ENCODE peak calls at places on chromosomes 16 and 17, in eight cellular contexts. F is cardiac muscle cell; W is AG04450; K is fibroblast of pulmonary artery; N is CD8-positive, alpha-beta T cell; D is mucosa of descending colon; U is astrocyte of the spinal cord; G is right atrium auricular region. I is an unnamed sample.

GRCh38 chr16:87847467-87847784 is 21.9 kb downstream of the SLC7A5 start:
- DNase-seq in W (no peak), U (no peak), D (no peak), G (no peak), N (no peak), K (no peak), F (no peak), I (no peak)

GRCh38 chr17:78110363-78111011 is 18.1 kb downstream of the TMC6 start:
- DNase-seq in D (peak), K (no peak), N (no peak), G (no peak), F (no peak), W (no peak), U (peak), I (no peak)

GRCh38 chr17:66487121-66487520 is 184.7 kb downstream of the PRKCA start:
- DNase-seq in F (no peak), K (no peak), N (no peak), U (no peak), D (no peak), W (no peak), G (no peak), I (no peak)

GRCh38 chr17:74080936-74081335 is 122.5 kb upstream of the RPL38 start:
- DNase-seq in F (no peak), K (no peak), U (no peak), N (no peak), D (no peak), W (no peak), G (no peak), I (no peak)

GRCh38 chr17:63550816-63551639 is 751 bp downstream of the DCAF7 start:
- DNase-seq in W (no peak), N (no peak), K (peak), G (no peak), U (peak), D (no peak), F (peak), I (no peak)

GRCh38 chr16:50311134-50311528 is 44.8 kb downstream of the ADCY7 start:
- DNase-seq in D (no peak), U (no peak), G (peak), K (no peak), F (no peak), N (peak), W (no peak), I (no peak)

GRCh38 chr17:20210180-20210579 is 201.0 kb downstream of the SPECC1 start:
- DNase-seq in K (no peak), D (no peak), N (no peak), W (no peak), U (no peak), F (no peak), G (no peak), I (no peak)

GRCh38 chr17:27506348-27507218 is 50.3 kb downstream of the KSR1 start:
- DNase-seq in K (no peak), D (no peak), F (no peak), G (no peak), N (no peak), W (no peak), U (peak), I (no peak)

GRCh38 chr16:14635394-14636145 is 2.8 kb downstream of the BFAR start:
- DNase-seq in D (no peak), F (no peak), U (no peak), K (no peak), W (no peak), N (no peak), G (no peak), I (no peak)

GRCh38 chr16:3019594-3020246 is 448 bp upstream of the TNFRSF12A start:
- DNase-seq in U (no peak), F (no peak), G (no peak), D (no peak), K (no peak), W (no peak), N (no peak), I (no peak)

GRCh38 chr17:67629963-67630320 is 87.8 kb upstream of the NOL11 start:
- DNase-seq in D (no peak), K (peak), U (peak), N (no peak), F (peak), G (no peak), W (no peak), I (no peak)

GRCh38 chr16:1330260-1330914 is 3.1 kb upstream of the BAIAP3 start:
- DNase-seq in N (no peak), U (no peak), K (no peak), D (no peak), F (no peak), W (no peak), G (no peak), I (no peak)

GRCh38 chr16:88911148-88911945 is 44.9 kb upstream of the PABPN1L start:
- DNase-seq in K (no peak), G (no peak), D (no peak), W (no peak), U (no peak), F (no peak), N (no peak), I (no peak)

GRCh38 chr17:81961087-81961514 is at the start of gene NOTUM:
- DNase-seq in F (peak), W (no peak), G (no peak), D (no peak), K (peak), N (no peak), U (no peak), I (no peak)

GRCh38 chr17:50691550-50692447 is 15.9 kb downstream of the ANKRD40 start:
- DNase-seq in G (no peak), U (no peak), W (no peak), F (no peak), N (no peak), K (no peak), D (no peak), I (no peak)

GRCh38 chr17:72392056-72393010 is 271.5 kb downstream of the SOX9 start:
- DNase-seq in W (peak), K (peak), N (no peak), G (no peak), U (peak), D (no peak), F (no peak), I (no peak)

GRCh38 chr17:56431736-56432135 is 161.8 kb upstream of the NOG start:
- DNase-seq in D (no peak), G (no peak), F (no peak), N (no peak), K (no peak), U (no peak), W (peak), I (no peak)

GRCh38 chr16:528111-529011 is 849 bp downstream of the CAPN15 start:
- DNase-seq in N (peak), F (peak), K (peak), U (peak), G (peak), W (no peak), D (peak), I (no peak)

GRCh38 chr17:59046192-59046591 is 60.5 kb downstream of the TRIM37 start:
- DNase-seq in K (peak), U (no peak), N (no peak), D (no peak), F (no peak), G (no peak), W (peak), I (no peak)

GRCh38 chr16:72739577-72739976 is 308.4 kb downstream of the ZFHX3 start:
- DNase-seq in D (no peak), W (no peak), F (peak), G (no peak), N (no peak), K (peak), U (peak), I (no peak)

GRCh38 chr17:50659220-50659619 is 24.5 kb downstream of the ABCC3 start:
- DNase-seq in K (no peak), G (no peak), W (no peak), U (no peak), F (no peak), N (no peak), D (peak), I (no peak)

GRCh38 chr16:73171380-73171779 is 123.5 kb upstream of the ZFHX3 start:
- DNase-seq in D (no peak), G (no peak), W (no peak), N (no peak), U (no peak), F (no peak), K (no peak), I (no peak)

GRCh38 chr17:31690118-31690517 is 168.9 kb downstream of the COPRS start:
- DNase-seq in N (no peak), K (no peak), G (no peak), F (no peak), W (no peak), D (no peak), U (peak), I (no peak)

GRCh38 chr17:65627892-65628622 is 66.6 kb upstream of the AXIN2 start:
- DNase-seq in D (peak), F (no peak), N (no peak), G (no peak), W (peak), K (peak), U (peak), I (no peak)

GRCh38 chr17:4156750-4157381 is 13.9 kb downstream of the CYB5D2 start:
- DNase-seq in U (no peak), D (no peak), G (no peak), N (no peak), K (no peak), W (no peak), F (no peak), I (no peak)

GRCh38 chr16:12046651-12047050 is 70.1 kb downstream of the SNX29 start:
- DNase-seq in G (no peak), W (no peak), N (no peak), U (no peak), D (no peak), K (no peak), F (no peak), I (no peak)

GRCh38 chr17:15744091-15744676 is 12.1 kb downstream of the TBC1D26 start:
- DNase-seq in G (no peak), D (no peak), F (no peak), K (no peak), N (no peak), U (no peak), W (no peak), I (no peak)

GRCh38 chr16:81035975-81036750 is 521 bp downstream of the ATMIN start:
- DNase-seq in D (peak), F (peak), G (no peak), U (peak), W (no peak), N (peak), K (peak), I (peak)

GRCh38 chr16:31438414-31438813 is 4.2 kb downstream of the ZNF843 start:
- DNase-seq in F (peak), K (no peak), N (no peak), D (no peak), G (no peak), U (no peak), W (no peak), I (no peak)

DNA sequence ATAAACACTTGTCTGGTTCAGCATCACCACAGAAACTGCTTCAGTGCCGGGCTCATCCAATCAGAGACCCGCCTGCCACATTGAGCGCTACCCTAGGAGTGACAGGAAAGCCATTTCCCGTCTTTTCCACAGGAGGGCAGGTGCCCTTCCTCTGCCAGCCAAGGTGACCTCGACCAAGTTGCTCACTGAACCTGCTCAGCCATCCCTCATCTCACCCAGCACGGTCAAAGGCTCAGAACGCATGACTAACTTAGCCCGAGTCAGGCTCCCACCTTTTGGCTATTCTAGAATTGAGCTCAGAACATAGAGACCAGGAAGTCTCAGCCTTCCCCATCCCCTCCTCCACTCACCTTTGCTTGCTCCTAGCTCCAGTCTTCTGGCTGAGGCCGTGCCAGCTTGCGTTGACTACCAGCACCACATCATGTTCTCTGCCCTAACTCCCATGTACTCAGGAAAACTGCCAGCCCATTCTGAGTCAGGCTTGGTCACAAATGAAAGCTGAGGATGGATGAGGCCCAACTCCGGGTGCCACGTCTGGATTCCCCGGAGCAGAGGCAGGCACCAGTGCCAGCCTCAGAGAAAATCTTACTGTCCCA is 15.6 kb downstream of the MRPS23 start:
- DNase-seq in F (no peak), U (peak), N (no peak), D (no peak), G (no peak), W (no peak), K (no peak), I (no peak)
- TF ChIP-seq CTCF in F (no peak), U (no peak), N (no peak), D (no peak), G (no peak), W (peak), K (no peak), I (peak)

GRCh38 chr16:67199808-67200198 is 872 bp downstream of the ELMO3 start:
- DNase-seq in N (no peak), U (no peak), G (no peak), F (no peak), W (no peak), K (no peak), D (no peak), I (no peak)
- TF ChIP-seq CTCF in N (no peak), U (no peak), G (no peak), F (no peak), W (no peak), K (no peak), D (no peak), I (no peak)

DNA sequence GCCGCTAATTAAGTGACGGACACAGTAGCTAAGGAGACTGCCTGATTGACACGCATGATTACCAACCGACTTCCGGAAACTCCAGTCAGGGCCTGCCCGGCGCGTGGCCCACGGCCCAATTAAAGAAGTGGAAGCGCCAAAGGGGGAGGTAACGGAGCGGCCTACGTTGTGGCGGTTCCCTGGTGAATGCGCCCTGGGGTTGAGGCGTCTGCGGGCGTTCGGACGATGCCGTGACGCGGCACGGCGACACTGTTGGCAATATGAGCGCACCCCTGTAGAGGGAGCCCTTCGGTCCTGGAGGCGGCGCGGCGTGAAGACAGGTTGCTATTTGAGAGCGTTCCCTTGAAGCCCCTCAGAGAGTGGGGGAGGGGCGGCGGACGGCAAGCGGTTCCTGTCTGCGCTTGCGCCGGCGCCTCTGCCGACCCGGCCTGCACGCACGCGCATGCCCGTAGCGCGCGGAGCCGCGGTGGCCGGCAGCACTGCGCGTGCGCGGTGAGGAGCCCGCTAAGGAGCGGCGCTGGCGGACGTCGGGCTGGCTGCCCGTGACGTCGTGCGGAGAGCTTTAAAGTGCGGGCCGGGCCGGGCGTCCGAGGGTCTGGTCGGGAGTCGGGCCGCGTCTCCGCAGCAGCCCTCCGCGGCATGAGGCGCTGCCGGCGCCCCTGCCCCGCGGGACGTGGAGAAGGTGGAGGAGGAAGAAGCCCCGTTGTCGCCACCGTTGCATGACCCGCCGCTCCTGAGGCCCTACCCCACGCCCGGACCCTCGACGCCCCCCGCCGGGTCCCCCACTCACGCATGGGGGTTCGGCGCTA is at the start of gene ALKBH5:
- DNase-seq in F (peak), G (peak), W (peak), U (peak), K (peak), N (peak), D (peak), I (peak)
- TF ChIP-seq CTCF in F (peak), G (no peak), W (peak), U (peak), K (peak), N (peak), D (no peak), I (peak)

GRCh38 chr16:30418350-30419181 is 11.2 kb downstream of the ZNF771 start:
- DNase-seq in U (no peak), D (peak), N (no peak), W (no peak), F (no peak), K (no peak), G (no peak), I (no peak)
- TF ChIP-seq CTCF in U (no peak), D (no peak), N (no peak), W (no peak), F (peak), K (no peak), G (no peak), I (no peak)

DNA sequence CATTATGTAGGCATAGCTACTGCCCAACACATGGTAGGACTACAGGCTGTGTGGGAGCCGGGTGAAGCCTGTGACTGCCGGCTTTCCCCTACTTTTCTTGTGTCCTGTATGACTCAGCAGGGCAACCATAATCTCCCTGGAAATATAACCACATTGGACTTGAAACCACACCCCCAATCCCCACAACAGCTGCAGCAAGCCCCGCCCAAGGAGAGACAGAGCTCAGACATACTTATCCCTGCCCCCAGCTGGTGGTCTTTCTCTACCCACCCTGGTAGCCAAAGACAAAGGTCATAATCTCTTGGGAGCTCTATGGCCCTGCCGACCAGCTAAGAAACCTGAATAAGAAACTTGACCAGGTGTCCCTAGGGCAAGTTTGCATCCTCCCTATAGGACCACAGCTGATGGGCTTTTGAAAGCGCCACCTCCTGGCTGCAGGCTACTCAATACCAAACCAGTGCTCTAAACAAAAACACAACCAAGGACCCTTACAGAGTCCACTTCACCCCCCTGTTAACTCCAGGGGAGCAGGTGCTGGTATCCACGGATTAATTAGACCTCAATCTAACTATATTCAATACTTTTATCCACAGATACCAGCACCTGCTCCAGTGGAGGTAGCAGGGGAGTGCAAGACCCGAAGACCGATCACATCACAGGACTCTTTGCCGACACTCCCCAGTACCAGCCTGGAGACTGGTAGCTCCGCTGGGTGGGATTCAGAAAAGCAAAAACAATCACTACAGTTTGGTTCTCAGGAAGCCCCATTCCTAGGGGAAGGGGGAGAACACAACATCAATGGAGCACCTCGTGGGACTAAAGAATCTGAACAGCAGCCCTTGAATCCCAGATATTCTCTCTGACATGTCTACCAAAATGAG is 91.2 kb downstream of the IRX5 start:
- DNase-seq in N (no peak), U (peak), K (peak), D (no peak), F (no peak), G (no peak), W (no peak), I (no peak)
- TF ChIP-seq CTCF in N (no peak), U (peak), K (peak), D (no peak), F (peak), G (no peak), W (no peak), I (peak)

GRCh38 chr17:7838291-7839075 is 4.5 kb downstream of the KDM6B start:
- DNase-seq in G (no peak), F (peak), U (peak), W (no peak), K (peak), D (peak), N (peak), I (no peak)
- TF ChIP-seq CTCF in G (no peak), F (no peak), U (no peak), W (no peak), K (no peak), D (no peak), N (no peak), I (no peak)

DNA sequence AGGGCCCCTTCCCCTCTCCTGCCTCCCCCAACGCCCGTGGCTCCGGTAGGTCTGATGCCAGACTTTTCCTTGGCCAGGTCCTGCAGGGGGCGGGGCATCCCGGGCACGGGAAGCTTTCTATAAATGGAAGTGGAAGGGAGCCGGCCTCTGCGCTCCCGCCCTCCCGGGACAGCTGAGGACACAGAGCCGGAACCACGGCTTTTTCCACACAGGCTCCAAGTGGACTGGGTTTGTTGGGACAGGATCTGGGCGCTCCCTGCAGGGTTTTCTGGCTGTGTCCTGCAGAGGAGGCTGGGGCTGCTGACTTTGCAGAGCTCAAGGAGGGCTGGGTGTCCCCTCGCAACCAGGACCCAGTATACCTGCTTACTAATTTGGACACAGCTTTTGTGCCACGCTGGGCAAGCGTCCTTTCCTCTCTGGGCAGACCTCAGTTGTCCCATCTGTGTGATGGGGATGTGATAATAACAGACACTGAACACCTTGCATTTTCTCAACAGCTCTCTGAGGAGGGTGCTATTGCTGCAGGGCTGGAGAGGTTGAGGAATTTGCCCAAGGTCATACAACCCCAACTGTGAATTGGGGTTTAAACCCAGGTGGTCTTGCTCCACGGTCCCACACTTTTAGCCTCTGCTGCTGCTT is 1.8 kb downstream of the TNS4 start:
- DNase-seq in K (peak), N (no peak), W (no peak), G (peak), U (peak), F (peak), D (peak), I (peak)
- TF ChIP-seq CTCF in K (no peak), N (no peak), W (no peak), G (no peak), U (no peak), F (peak), D (no peak), I (no peak)

GRCh38 chr17:71081666-71082065 is 912.3 kb downstream of the KCNJ2 start:
- DNase-seq in W (no peak), K (no peak), U (no peak), D (no peak), F (no peak), G (no peak), N (no peak), I (no peak)

GRCh38 chr17:71080937-71081336 is 911.6 kb downstream of the KCNJ2 start:
- DNase-seq in G (no peak), D (no peak), F (no peak), K (no peak), U (no peak), N (no peak), W (no peak), I (no peak)

GRCh38 chr17:71084838-71085237 is 915.5 kb downstream of the KCNJ2 start:
- DNase-seq in G (no peak), N (no peak), F (no peak), W (no peak), U (no peak), D (no peak), K (no peak), I (no peak)

GRCh38 chr17:71085238-71086033 is 916.1 kb downstream of the KCNJ2 start:
- DNase-seq in F (peak), U (no peak), K (peak), N (no peak), D (no peak), G (no peak), W (no peak), I (peak)

GRCh38 chr17:71084219-71084618 is 914.9 kb downstream of the KCNJ2 start:
- DNase-seq in D (no peak), U (peak), F (peak), W (no peak), K (peak), G (no peak), N (no peak), I (no peak)
- TF ChIP-seq CTCF in D (no peak), U (peak), F (peak), W (peak), K (peak), G (no peak), N (no peak), I (peak)

I was measured in progenitor cell of endocrine pancreas.